ENCODE peak calls at places on chromosomes 3 and 15, in ten cellular contexts. K is esophagus squamous epithelium, J is adrenal gland, E is OCI-LY7, S is cardiac muscle cell, U is HL-60, B is RWPE1, G is neural progenitor cell, Z is body of pancreas, A is dorsolateral prefrontal cortex. Q is an unnamed sample.

GRCh38 chr3:149373235-149374125 is 4.0 kb downstream of the TM4SF1 start:
- DNase-seq in U (peak), E (no peak), J (no peak), B (peak), G (no peak), Z (no peak), S (no peak), K (no peak), A (no peak), Q (no peak)

GRCh38 chr3:166013073-166013679 is 176.0 kb upstream of the BCHE start:
- DNase-seq in S (peak), B (peak), J (no peak), U (peak), E (peak), G (peak), A (no peak), Z (no peak), K (no peak), Q (no peak)

GRCh38 chr15:28267727-28268126 is 54.3 kb downstream of the HERC2 start:
- DNase-seq in B (no peak), K (no peak), E (no peak), A (no peak), G (no peak), S (no peak), J (no peak), U (no peak), Z (no peak), Q (no peak)

GRCh38 chr3:127026036-127026435 is 43.1 kb downstream of the PLXNA1 start:
- DNase-seq in E (no peak), U (no peak), J (no peak), G (no peak), S (no peak), Z (no peak), A (no peak), B (no peak), K (no peak), Q (no peak)

GRCh38 chr3:13705702-13706280 is 156.9 kb downstream of the FBLN2 start:
- DNase-seq in A (no peak), J (no peak), S (no peak), U (no peak), G (no peak), Z (no peak), B (no peak), E (no peak), K (no peak), Q (peak)

GRCh38 chr15:39628131-39628482 is 47.2 kb downstream of the THBS1 start:
- DNase-seq in B (no peak), E (no peak), Z (peak), J (peak), U (no peak), A (no peak), G (no peak), S (peak), K (no peak), Q (no peak)

GRCh38 chr3:59180006-59180405 is 130.2 kb upstream of the CFAP20DC start:
- DNase-seq in U (no peak), E (no peak), J (no peak), G (no peak), S (no peak), K (no peak), B (no peak), A (no peak), Z (no peak), Q (no peak)

GRCh38 chr15:98896802-98897732 is 110.5 kb downstream of the PGPEP1L start:
- DNase-seq in Z (no peak), A (no peak), B (peak), K (no peak), E (no peak), S (no peak), G (no peak), U (no peak), J (peak), Q (no peak)

GRCh38 chr3:129343643-129344360 is 65.1 kb downstream of the HMCES start:
- DNase-seq in Z (peak), U (peak), B (no peak), S (peak), E (peak), K (no peak), G (peak), A (no peak), J (peak), Q (no peak)

GRCh38 chr15:93066103-93066725 is 22.8 kb downstream of the RGMA start:
- DNase-seq in U (no peak), E (no peak), G (no peak), A (no peak), Z (no peak), K (no peak), B (no peak), S (no peak), J (no peak), Q (no peak)

GRCh38 chr3:172223870-172224269 is 184.5 kb downstream of the FNDC3B start:
- DNase-seq in G (no peak), K (no peak), B (no peak), Z (no peak), J (no peak), U (no peak), E (no peak), S (no peak), A (no peak), Q (no peak)

GRCh38 chr15:85543741-85544155 is 163.3 kb downstream of the AKAP13 start:
- DNase-seq in A (no peak), K (no peak), Z (peak), E (no peak), J (peak), G (no peak), U (peak), S (no peak), B (no peak), Q (peak)

GRCh38 chr3:54856271-54856670 is 71.6 kb downstream of the LRTM1 start:
- DNase-seq in B (no peak), Z (no peak), U (no peak), K (no peak), G (no peak), J (no peak), E (no peak), A (no peak), S (no peak), Q (no peak)

GRCh38 chr3:108608750-108609149 is 19.2 kb downstream of the DZIP3 start:
- DNase-seq in Z (no peak), J (no peak), B (no peak), E (no peak), S (no peak), G (peak), A (no peak), K (no peak), U (peak), Q (no peak)

GRCh38 chr3:43343778-43344177 is 57.4 kb downstream of the SNRK start:
- DNase-seq in G (no peak), K (no peak), Z (no peak), S (no peak), E (no peak), B (no peak), J (no peak), U (no peak), A (no peak), Q (no peak)

GRCh38 chr3:73068419-73068818 is 7.0 kb downstream of the EBLN2 start:
- DNase-seq in K (no peak), Z (no peak), J (no peak), U (no peak), S (no peak), A (no peak), B (no peak), G (no peak), E (no peak), Q (no peak)

GRCh38 chr3:196749125-196749524 is 9.5 kb downstream of the PAK2 start:
- DNase-seq in A (no peak), K (no peak), J (no peak), Z (no peak), S (no peak), G (no peak), E (no peak), B (no peak), U (peak), Q (no peak)

GRCh38 chr3:105513042-105513441 is 146.3 kb downstream of the ALCAM start:
- DNase-seq in U (no peak), B (no peak), S (no peak), Z (no peak), E (no peak), A (no peak), K (no peak), G (no peak), J (no peak), Q (no peak)

GRCh38 chr3:123749716-123750115 is 134.4 kb downstream of the MYLK start:
- DNase-seq in B (no peak), K (no peak), U (no peak), A (no peak), Z (no peak), G (no peak), E (no peak), S (no peak), J (no peak), Q (no peak)

GRCh38 chr3:143352850-143353550 is 233.4 kb downstream of the CHST2 start:
- DNase-seq in A (no peak), J (no peak), U (no peak), E (no peak), B (no peak), Z (no peak), S (no peak), G (peak), K (no peak), Q (no peak)

GRCh38 chr15:96125681-96126080 is 204.8 kb upstream of the NR2F2 start:
- DNase-seq in Z (no peak), S (no peak), B (no peak), K (no peak), U (no peak), A (no peak), G (no peak), E (no peak), J (no peak), Q (no peak)

GRCh38 chr3:131957511-131957910 is 77.3 kb downstream of the CPNE4 start:
- DNase-seq in Z (no peak), S (no peak), J (no peak), K (no peak), E (no peak), B (no peak), G (peak), A (no peak), U (no peak), Q (no peak)

GRCh38 chr3:161264771-161265343 is 43.7 kb downstream of the NMD3 start:
- DNase-seq in J (no peak), B (no peak), S (no peak), K (no peak), G (no peak), A (no peak), Z (no peak), E (no peak), U (no peak), Q (no peak)

GRCh38 chr15:25787855-25788521 is 75.1 kb downstream of the ATP10A start:
- DNase-seq in B (no peak), U (no peak), J (peak), E (no peak), S (no peak), K (no peak), A (no peak), G (no peak), Z (peak), Q (no peak)

GRCh38 chr3:8757551-8758518 is 11.6 kb downstream of the OXTR start:
- DNase-seq in A (no peak), B (peak), Z (no peak), U (no peak), J (peak), G (no peak), S (no peak), E (no peak), K (no peak), Q (no peak)
- H3K27ac ChIP-seq in A (no peak), B (no peak), Z (no peak), U (no peak), J (no peak), G (no peak), S (no peak), E (no peak), K (no peak), Q (no peak)

DNA sequence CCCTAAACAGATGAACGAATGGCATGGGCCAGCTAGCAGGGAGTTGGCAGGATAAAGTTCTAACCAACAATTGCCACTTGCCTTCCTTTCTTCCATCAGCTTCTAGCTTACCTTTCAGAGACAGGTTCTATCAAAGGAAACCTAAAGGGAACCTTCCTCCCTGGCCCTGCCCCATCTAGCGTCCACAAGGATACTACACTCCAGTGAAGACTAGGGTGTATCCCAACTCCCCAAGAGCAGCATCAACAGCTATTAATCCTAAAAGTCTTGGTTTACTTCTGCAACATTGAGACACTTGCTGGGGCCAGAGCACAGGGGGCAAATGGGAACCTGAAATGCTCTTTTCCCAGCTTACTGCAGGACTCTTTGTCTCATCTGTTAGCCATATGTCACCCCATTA is 37.0 kb upstream of the TMC3 start:
- DNase-seq in U (no peak), B (no peak), J (no peak), A (no peak), G (peak), E (no peak), Z (no peak), K (no peak), S (no peak), Q (no peak)
- TF ChIP-seq CTCF in U (no peak), B (no peak), J (no peak), A (no peak), G (peak), E (no peak), Z (no peak), K (no peak), S (no peak), Q (no peak)

GRCh38 chr3:157913052-157913451 is 193.2 kb downstream of the SHOX2 start:
- DNase-seq in J (no peak), S (no peak), E (no peak), B (no peak), U (no peak), A (no peak), G (no peak), K (no peak), Z (no peak), Q (no peak)
- H3K27ac ChIP-seq in J (no peak), S (no peak), E (no peak), B (no peak), U (peak), A (no peak), G (no peak), K (no peak), Z (no peak), Q (no peak)

GRCh38 chr3:33796137-33796536 is 2.3 kb upstream of the PDCD6IP start:
- DNase-seq in U (no peak), Z (no peak), S (no peak), E (no peak), A (no peak), B (no peak), J (no peak), K (no peak), G (no peak), Q (no peak)

GRCh38 chr3:33803252-33803651 is 4.8 kb downstream of the PDCD6IP start:
- DNase-seq in K (no peak), B (no peak), U (no peak), G (no peak), A (no peak), E (no peak), S (no peak), J (no peak), Z (no peak), Q (no peak)

GRCh38 chr3:33798113-33798417 is 365 bp upstream of the PDCD6IP start:
- DNase-seq in K (no peak), E (no peak), Z (no peak), A (no peak), J (no peak), S (no peak), U (no peak), G (no peak), B (no peak), Q (peak)

GRCh38 chr3:33799202-33799551 is 747 bp downstream of the PDCD6IP start:
- DNase-seq in K (no peak), G (no peak), E (no peak), A (no peak), U (peak), B (no peak), S (no peak), J (no peak), Z (no peak), Q (no peak)

DNA sequence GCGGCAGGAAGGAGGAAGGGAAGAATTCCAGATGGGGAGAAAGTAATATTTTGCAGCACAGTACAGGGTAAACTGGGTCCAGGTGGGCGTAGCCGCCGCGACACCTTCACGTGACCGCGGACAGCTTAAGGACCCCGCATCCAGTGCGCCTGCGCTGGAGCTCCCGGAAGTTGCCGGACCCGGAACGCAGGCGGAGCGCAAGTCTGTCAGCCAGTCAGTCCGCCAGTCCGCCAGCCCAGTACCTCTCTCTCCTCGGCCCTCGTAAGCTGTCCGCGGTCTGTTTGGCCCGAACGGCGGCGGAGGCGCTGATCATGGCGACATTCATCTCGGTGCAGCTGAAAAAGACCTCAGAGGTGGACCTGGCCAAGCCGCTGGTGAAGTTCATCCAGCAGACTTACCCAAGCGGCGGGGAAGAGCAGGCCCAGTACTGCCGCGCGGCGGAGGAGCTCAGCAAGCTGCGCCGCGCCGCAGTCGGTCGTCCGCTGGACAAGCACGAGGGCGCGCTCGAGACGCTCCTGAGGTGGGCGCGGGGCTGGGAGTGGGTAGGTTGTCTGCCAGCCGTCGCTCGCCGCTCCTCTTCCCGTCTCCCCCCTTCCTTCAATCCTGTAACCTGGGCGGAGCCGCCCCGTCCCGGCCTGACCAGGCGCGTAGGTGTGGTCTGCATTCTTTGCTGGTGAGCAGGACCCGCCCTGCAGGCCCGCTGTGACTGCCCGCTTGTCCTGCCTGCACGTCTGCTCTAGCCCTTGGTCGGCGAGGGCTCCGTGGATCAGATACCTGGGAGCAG is at the start of gene PDCD6IP:
- DNase-seq in Z (peak), U (peak), G (peak), B (peak), K (peak), J (peak), S (peak), A (peak), E (peak), Q (peak)
- TF ChIP-seq CTCF in Z (peak), U (no peak), G (peak), B (no peak), K (no peak), J (peak), S (peak), A (peak), E (peak), Q (peak)

DNA sequence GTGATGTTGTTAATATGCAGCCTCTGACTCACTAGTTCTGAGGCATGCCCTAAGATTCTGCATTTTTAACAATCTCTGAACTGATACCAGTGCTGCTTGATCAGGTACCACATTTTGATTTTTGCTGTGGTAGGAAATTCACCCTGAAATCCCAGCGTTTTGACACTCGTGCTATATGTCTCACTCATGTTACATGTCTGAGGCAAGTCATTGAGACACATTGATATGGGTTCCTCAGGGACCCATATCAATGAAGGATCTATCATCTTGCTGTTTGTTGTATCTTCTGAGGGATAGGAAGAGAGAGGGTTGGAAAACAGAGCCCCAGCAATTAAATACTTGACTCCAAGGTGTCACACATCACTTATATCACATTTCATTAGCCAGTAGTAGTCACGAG is 597.8 kb downstream of the TAFA4 start:
- DNase-seq in U (no peak), Z (no peak), K (no peak), J (no peak), S (no peak), G (no peak), E (no peak), A (no peak), B (no peak), Q (no peak)
- H3K27ac ChIP-seq in U (no peak), Z (no peak), K (no peak), J (no peak), S (no peak), G (no peak), E (no peak), A (no peak), B (no peak), Q (no peak)

GRCh38 chr15:54345827-54346226 is 367.6 kb downstream of the UNC13C start:
- DNase-seq in Z (no peak), E (no peak), A (no peak), G (no peak), B (no peak), S (no peak), J (no peak), U (no peak), K (no peak), Q (no peak)
- TF ChIP-seq CTCF in Z (no peak), E (no peak), A (no peak), G (no peak), B (no peak), S (no peak), J (no peak), U (no peak), K (no peak), Q (no peak)

GRCh38 chr3:122052968-122053367 is 2.2 kb upstream of the CD86 start:
- DNase-seq in B (no peak), Z (no peak), J (no peak), E (peak), S (no peak), U (no peak), K (no peak), G (no peak), A (no peak), Q (no peak)
- H3K27ac ChIP-seq in B (no peak), Z (no peak), J (no peak), E (no peak), S (no peak), U (no peak), K (no peak), G (no peak), A (no peak), Q (no peak)

GRCh38 chr3:85801955-85802354 is 843.2 kb downstream of the CADM2 start:
- DNase-seq in S (peak), B (peak), J (no peak), K (no peak), G (peak), Z (peak), U (no peak), A (no peak), E (peak), Q (no peak)
- TF ChIP-seq CTCF in S (no peak), B (no peak), J (peak), K (no peak), G (peak), Z (peak), U (no peak), A (peak), E (peak), Q (peak)